ENCODE peak calls at places on chromosomes 3 and 15, in ten cellular contexts. L is cardiac muscle cell, W is GM12864, U is activated T-cell treated with anti-CD3 and anti-CD28 coated beads for 1 hour, Z is MM.1S, T is ovary, Q is iPS-NIHi11, R is Right ventricle myocardium superior, P is T-helper 1 cell, S is hypothalamus. G is an unnamed sample.

GRCh38 chr3:115280531-115280930 is 133.4 kb upstream of the ZBTB20 start:
- DNase-seq in L (no peak), W (no peak), U (no peak), Z (no peak), T (no peak), Q (no peak), R (no peak), P (no peak), S (no peak), G (no peak)

GRCh38 chr3:72245183-72245811 is 460.3 kb upstream of the PROK2 start:
- DNase-seq in L (no peak), W (no peak), U (no peak), Z (no peak), T (no peak), Q (no peak), R (peak), P (no peak), S (no peak), G (no peak)

GRCh38 chr3:50267280-50267913 is 1.6 kb upstream of the SEMA3B start:
- DNase-seq in L (peak), W (no peak), U (no peak), Z (no peak), T (peak), Q (peak), R (peak), P (no peak), S (peak), G (no peak)

GRCh38 chr3:26369133-26369532 is 253.4 kb upstream of the LRRC3B start:
- DNase-seq in L (no peak), W (no peak), U (no peak), Z (no peak), T (no peak), Q (peak), R (no peak), P (no peak), S (no peak), G (no peak)

GRCh38 chr3:64049136-64049535 is 25.8 kb upstream of the PSMD6 start:
- DNase-seq in L (no peak), W (no peak), U (no peak), Z (no peak), T (no peak), Q (no peak), R (no peak), P (no peak), S (no peak), G (no peak)

GRCh38 chr15:77004189-77004588 is 9.3 kb downstream of the PSTPIP1 start:
- DNase-seq in L (no peak), W (no peak), U (no peak), Z (no peak), T (no peak), Q (no peak), R (peak), P (no peak), S (no peak), G (no peak)

GRCh38 chr15:50542051-50542450 is 4.4 kb downstream of the USP50 start:
- DNase-seq in L (no peak), W (no peak), U (no peak), Z (no peak), T (no peak), Q (no peak), R (no peak), P (no peak), S (no peak), G (no peak)

GRCh38 chr3:54733615-54734014 is 194.2 kb downstream of the LRTM1 start:
- DNase-seq in L (no peak), W (no peak), U (no peak), Z (no peak), T (no peak), Q (no peak), R (no peak), P (no peak), S (no peak), G (no peak)

G was measured in CD4-positive, alpha-beta T cell.